ENCODE peak calls at places on chromosomes 2 and 18, in ten cellular contexts. H, X, E, J, O, G, L, I, P and M are unnamed samples.

GRCh38 chr2:184735611-184736010 is 137.3 kb downstream of the ZNF804A start:
- DNase-seq in H (no peak), X (no peak), E (no peak), J (no peak), O (no peak), G (no peak), L (no peak), I (no peak), P (no peak), M (no peak)

GRCh38 chr18:40813116-40813515 is 1141.9 kb upstream of the PIK3C3 start:
- DNase-seq in H (no peak), X (no peak), E (no peak), J (no peak), O (no peak), G (no peak), L (no peak), I (no peak), P (no peak), M (no peak)

GRCh38 chr2:129936334-129936934 is 43.0 kb upstream of the RAB6C start:
- DNase-seq in H (peak; percentile 48), X (peak; percentile 40), E (no peak), J (no peak), O (peak; percentile 54), G (no peak), L (peak; percentile 53), I (no peak), P (peak; percentile 52), M (peak; percentile 60)

GRCh38 chr2:217478831-217479435 is 523.9 kb downstream of the TNS1 start:
- DNase-seq in H (no peak), X (no peak), E (no peak), J (no peak), O (no peak), G (no peak), L (no peak), I (no peak), P (no peak), M (no peak)

GRCh38 chr2:1602359-1603010 is 141.8 kb downstream of the PXDN start:
- DNase-seq in H (no peak), X (no peak), E (no peak), J (no peak), O (no peak), G (no peak), L (no peak), I (no peak), P (no peak), M (no peak)

GRCh38 chr2:85394976-85395375 is 15.2 kb downstream of the CAPG start:
- DNase-seq in H (no peak), X (no peak), E (no peak), J (peak; percentile 47), O (no peak), G (no peak), L (no peak), I (no peak), P (no peak), M (no peak)

GRCh38 chr2:43417296-43417695 is 178.5 kb downstream of the THADA start:
- DNase-seq in H (peak; percentile 15), X (no peak), E (no peak), J (no peak), O (no peak), G (no peak), L (no peak), I (no peak), P (no peak), M (no peak)

GRCh38 chr2:103268841-103269498 is 507.1 kb downstream of the TMEM182 start:
- DNase-seq in H (no peak), X (no peak), E (no peak), J (no peak), O (no peak), G (no peak), L (no peak), I (no peak), P (peak; percentile 13), M (no peak)

GRCh38 chr18:33212363-33212762 is 228.2 kb downstream of the CCDC178 start:
- DNase-seq in H (no peak), X (no peak), E (no peak), J (no peak), O (no peak), G (no peak), L (no peak), I (no peak), P (no peak), M (no peak)

GRCh38 chr2:54701029-54701428 is 22.4 kb upstream of the EML6 start:
- DNase-seq in H (no peak), X (no peak), E (no peak), J (no peak), O (no peak), G (no peak), L (no peak), I (no peak), P (no peak), M (no peak)

GRCh38 chr2:74816540-74817331 is 17.2 kb upstream of the HK2 start:
- DNase-seq in H (peak; percentile 59), X (no peak), E (no peak), J (no peak), O (peak; percentile 92), G (no peak), L (peak; percentile 61), I (peak; percentile 37), P (no peak), M (no peak)

GRCh38 chr18:79888016-79888415 is 63.4 kb downstream of the SLC66A2 start:
- DNase-seq in H (no peak), X (no peak), E (no peak), J (peak; percentile 70), O (no peak), G (no peak), L (no peak), I (no peak), P (no peak), M (no peak)

GRCh38 chr2:207338220-207338607 is 172.5 kb upstream of the KLF7 start:
- DNase-seq in H (no peak), X (no peak), E (no peak), J (no peak), O (no peak), G (no peak), L (no peak), I (no peak), P (no peak), M (no peak)

GRCh38 chr2:107743274-107743673 is 83.4 kb upstream of the RGPD4 start:
- DNase-seq in H (no peak), X (no peak), E (no peak), J (no peak), O (no peak), G (no peak), L (no peak), I (no peak), P (no peak), M (no peak)

GRCh38 chr2:49262815-49263560 is 108.7 kb upstream of the FSHR start:
- DNase-seq in H (no peak), X (no peak), E (no peak), J (no peak), O (no peak), G (no peak), L (no peak), I (no peak), P (no peak), M (no peak)

GRCh38 chr2:76678358-76679024 is 843.7 kb downstream of the LRRTM4 start:
- DNase-seq in H (no peak), X (no peak), E (no peak), J (no peak), O (no peak), G (peak; percentile 3), L (no peak), I (no peak), P (no peak), M (no peak)

GRCh38 chr2:218806346-218806978 is 24.5 kb downstream of the CYP27A1 start:
- DNase-seq in H (peak; percentile 92), X (no peak), E (no peak), J (no peak), O (peak; percentile 91), G (peak; percentile 12), L (no peak), I (peak; percentile 92), P (peak; percentile 53), M (peak; percentile 68)

GRCh38 chr2:71261534-71261933 is 34.6 kb upstream of the PAIP2B start:
- DNase-seq in H (no peak), X (no peak), E (no peak), J (no peak), O (no peak), G (no peak), L (no peak), I (no peak), P (no peak), M (no peak)

GRCh38 chr2:15911686-15912085 is 28.7 kb upstream of the MYCN start:
- DNase-seq in H (no peak), X (no peak), E (no peak), J (no peak), O (no peak), G (no peak), L (no peak), I (peak; percentile 19), P (no peak), M (no peak)
- TF ChIP-seq POLR2AphosphoS5 in H (no peak), X (no peak), E (no peak), J (no peak), O (no peak), G (no peak), L (no peak), I (no peak), P (no peak), M (no peak)

GRCh38 chr2:231613054-231613654 is 20.5 kb downstream of the TEX44 start:
- DNase-seq in H (no peak), X (no peak), E (no peak), J (peak; percentile 85), O (peak; percentile 42), G (no peak), L (no peak), I (no peak), P (no peak), M (no peak)
- H3K4me3 ChIP-seq in H (no peak overlapping the region), X (no peak overlapping the region), E (peak overlapping the region; percentile 34), J (peak overlapping the region; percentile 52), O (no peak overlapping the region), G (no peak overlapping the region), L (no peak overlapping the region), I (peak overlapping the region; percentile 60), P (no peak overlapping the region), M (peak overlapping the region; percentile 41)

DNA sequence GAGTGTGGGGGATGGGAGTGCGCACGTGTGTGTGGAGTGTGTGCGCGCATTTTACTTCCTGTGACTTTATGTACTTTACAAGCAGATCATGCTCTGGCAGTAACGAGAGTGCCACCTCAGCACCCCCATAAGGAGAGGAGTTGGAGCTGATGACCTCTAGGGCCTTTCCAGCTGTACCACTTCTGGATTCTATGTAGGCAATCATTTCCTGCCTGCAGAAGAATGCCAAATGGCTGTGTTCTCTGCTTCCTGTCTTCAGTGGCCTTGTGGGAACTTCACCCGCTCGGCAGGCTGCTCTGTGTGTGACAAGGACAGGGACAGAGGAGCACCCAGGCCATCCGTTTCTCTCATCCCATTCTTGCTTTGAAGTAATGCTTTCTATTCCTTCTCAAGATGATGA is 22.8 kb upstream of the ZNF385B start:
- DNase-seq in H (no peak), X (no peak), E (no peak), J (peak; percentile 54), O (no peak), G (no peak), L (no peak), I (no peak), P (no peak), M (no peak)
- TF ChIP-seq POLR2AphosphoS5 in H (no peak), X (no peak), E (no peak), J (no peak), O (no peak), G (no peak), L (no peak), I (no peak), P (no peak), M (no peak)

DNA sequence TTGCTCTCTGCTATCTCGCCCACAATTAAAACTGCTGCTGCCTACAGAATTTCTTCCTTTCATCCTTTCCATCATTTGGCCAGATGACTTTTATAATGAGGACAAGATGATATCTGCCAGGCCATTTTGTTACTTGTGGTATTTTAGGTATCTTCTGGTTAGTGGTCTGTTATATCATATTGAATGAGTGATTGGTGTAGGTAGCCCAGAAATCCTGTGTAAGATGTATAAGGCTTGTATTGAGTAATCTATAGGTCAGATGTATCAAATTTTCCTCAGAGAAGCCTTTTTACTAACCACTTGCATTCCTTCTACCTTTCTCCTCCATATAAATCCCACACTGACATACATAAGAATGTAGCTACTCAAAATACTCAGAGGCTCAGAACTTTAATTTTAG is 118.3 kb downstream of the UBR3 start:
- DNase-seq in H (no peak), X (no peak), E (no peak), J (no peak), O (no peak), G (no peak), L (no peak), I (no peak), P (no peak), M (no peak)
- H3K4me3 ChIP-seq in H (no peak overlapping the region), X (no peak overlapping the region), E (no peak overlapping the region), J (no peak overlapping the region), O (no peak overlapping the region), G (no peak overlapping the region), L (no peak overlapping the region), I (no peak overlapping the region), P (no peak overlapping the region), M (no peak overlapping the region)